ENCODE peak calls at places on chromosomes 7 and 10, in seven cellular contexts. A is activated T-cell treated with anti-CD3 and anti-CD28 coated beads for 1 hour; P is left ventricle myocardium inferior; D is SJSA1; I is effector CD8-positive, alpha-beta T cell; W is neuronal stem cell; R is HCT116. B is an unnamed sample.
A peak's percentile ranks its signal among the peaks of the same experiment; 100 is the strongest.

GRCh38 chr10:30583778-30584415 is 45.7 kb downstream of the LYZL2 start:
- DNase-seq in A (no peak), P (peak; percentile 57), D (peak; percentile 61), I (no peak), W (no peak), R (peak; percentile 57), B (peak; percentile 74)

GRCh38 chr7:135970682-135971365 is 6.3 kb downstream of the MTPN start:
- DNase-seq in A (no peak), P (no peak), D (no peak), I (no peak), W (no peak), R (no peak), B (no peak)

GRCh38 chr7:46175221-46175620 is 254.1 kb upstream of the IGFBP3 start:
- DNase-seq in A (no peak), P (no peak), D (no peak), I (no peak), W (no peak), R (no peak), B (no peak)

GRCh38 chr7:130084037-130084875 is 13.9 kb downstream of the KLHDC10 start:
- DNase-seq in A (no peak), P (no peak), D (no peak), I (no peak), W (no peak), R (no peak), B (no peak)

GRCh38 chr10:50992972-50993766 is 81.1 kb upstream of the PRKG1 start:
- DNase-seq in A (no peak), P (peak; percentile 36), D (no peak), I (no peak), W (no peak), R (no peak), B (no peak)

GRCh38 chr10:368579-369255 is 233.5 kb downstream of the ZMYND11 start:
- DNase-seq in A (no peak), P (no peak), D (no peak), I (no peak), W (no peak), R (no peak), B (no peak)

GRCh38 chr10:88270871-88271713 is 312.0 kb downstream of the RNLS start:
- DNase-seq in A (no peak), P (no peak), D (peak; percentile 65), I (no peak), W (no peak), R (no peak), B (no peak)

GRCh38 chr7:2438181-2438580 is 34.8 kb downstream of the CHST12 start:
- DNase-seq in A (no peak), P (peak; percentile 27), D (no peak), I (no peak), W (no peak), R (no peak), B (peak; percentile 62)

GRCh38 chr7:78463039-78463438 is 664.5 kb downstream of the PHTF2 start:
- DNase-seq in A (no peak), P (no peak), D (no peak), I (no peak), W (no peak), R (no peak), B (no peak)

GRCh38 chr10:116753759-116754158 is 11.4 kb upstream of the HSPA12A start:
- DNase-seq in A (no peak), P (no peak), D (no peak), I (no peak), W (no peak), R (no peak), B (peak; percentile 45)

GRCh38 chr7:50092579-50093411 is at the start of gene ZPBP:
- DNase-seq in A (peak; percentile 29), P (peak; percentile 13), D (no peak), I (peak; percentile 22), W (peak; percentile 48), R (peak; percentile 7), B (no peak)

GRCh38 chr10:43254199-43254730 is 12.6 kb downstream of the RASGEF1A start:
- DNase-seq in A (no peak), P (peak; percentile 16), D (no peak), I (no peak), W (no peak), R (no peak), B (no peak)

GRCh38 chr7:149367417-149367816 is 93.4 kb downstream of the ZNF777 start:
- DNase-seq in A (no peak), P (no peak), D (no peak), I (no peak), W (no peak), R (no peak), B (no peak)

GRCh38 chr7:150835702-150836280 is 16.5 kb upstream of the AOC1 start:
- DNase-seq in A (no peak), P (no peak), D (no peak), I (no peak), W (no peak), R (no peak), B (no peak)

GRCh38 chr10:72218329-72218728 is 2.3 kb upstream of the ASCC1 start:
- DNase-seq in A (no peak), P (no peak), D (no peak), I (no peak), W (no peak), R (no peak), B (no peak)

GRCh38 chr7:155509725-155510551 is 36.4 kb downstream of the CNPY1 start:
- DNase-seq in A (no peak), P (no peak), D (no peak), I (no peak), W (no peak), R (no peak), B (no peak)

GRCh38 chr7:3270362-3270761 is 30.7 kb upstream of the SDK1 start:
- DNase-seq in A (no peak), P (no peak), D (no peak), I (no peak), W (no peak), R (no peak), B (no peak)

GRCh38 chr10:89431977-89432376 is 17.6 kb downstream of the IFIT5 start:
- DNase-seq in A (no peak), P (no peak), D (no peak), I (no peak), W (no peak), R (no peak), B (no peak)

GRCh38 chr7:73683916-73684693 is 708 bp downstream of the BUD23 start:
- DNase-seq in A (no peak), P (no peak), D (no peak), I (no peak), W (no peak), R (no peak), B (no peak)

GRCh38 chr10:116774728-116775151 is 32.4 kb upstream of the HSPA12A start:
- DNase-seq in A (no peak), P (no peak), D (no peak), I (no peak), W (no peak), R (no peak), B (no peak)

GRCh38 chr7:22723642-22724041 is 3.4 kb upstream of the IL6 start:
- DNase-seq in A (no peak), P (no peak), D (no peak), I (no peak), W (no peak), R (no peak), B (peak; percentile 33)

GRCh38 chr10:3873728-3874461 is 88.9 kb upstream of the KLF6 start:
- DNase-seq in A (no peak), P (no peak), D (no peak), I (no peak), W (peak; percentile 20), R (peak; percentile 51), B (no peak)

GRCh38 chr7:106591146-106591545 is 69.8 kb downstream of the CCDC71L start:
- DNase-seq in A (no peak), P (no peak), D (no peak), I (no peak), W (no peak), R (no peak), B (no peak)

GRCh38 chr10:88033793-88034192 is 170.4 kb downstream of the PTEN start:
- DNase-seq in A (no peak), P (no peak), D (no peak), I (no peak), W (no peak), R (no peak), B (no peak)

GRCh38 chr7:47424523-47424922 is 157.4 kb downstream of the TNS3 start:
- DNase-seq in A (no peak), P (no peak), D (no peak), I (no peak), W (no peak), R (no peak), B (peak; percentile 56)

GRCh38 chr10:51918451-51918850 is 219.1 kb upstream of the CSTF2T start:
- DNase-seq in A (no peak), P (no peak), D (no peak), I (no peak), W (no peak), R (no peak), B (no peak)

GRCh38 chr10:88386878-88387773 is 196.0 kb downstream of the RNLS start:
- DNase-seq in A (no peak), P (no peak), D (no peak), I (no peak), W (peak; percentile 29), R (peak; percentile 43), B (no peak)

GRCh38 chr7:41403291-41403690 is 299.6 kb downstream of the INHBA start:
- DNase-seq in A (no peak), P (no peak), D (no peak), I (no peak), W (peak; percentile 20), R (no peak), B (no peak)

GRCh38 chr7:139659922-139660316 is 117.9 kb downstream of the HIPK2 start:
- DNase-seq in A (no peak), P (no peak), D (no peak), I (no peak), W (no peak), R (no peak), B (no peak)

GRCh38 chr7:37230221-37230620 is 218.4 kb downstream of the ELMO1 start:
- DNase-seq in A (no peak), P (peak; percentile 50), D (no peak), I (no peak), W (no peak), R (no peak), B (no peak)

GRCh38 chr10:133377818-133378250 is 1.2 kb upstream of the PAOX start:
- DNase-seq in A (no peak), P (no peak), D (no peak), I (no peak), W (no peak), R (no peak), B (no peak)

GRCh38 chr7:113307147-113307546 is 188.8 kb upstream of the SMIM30 start:
- DNase-seq in A (no peak), P (no peak), D (no peak), I (no peak), W (no peak), R (no peak), B (no peak)

GRCh38 chr10:131726460-131726861 is 174.3 kb upstream of the PPP2R2D start:
- DNase-seq in A (no peak), P (peak; percentile 55), D (peak; percentile 33), I (no peak), W (peak; percentile 83), R (no peak), B (no peak)

GRCh38 chr10:115272482-115272881 is 179.3 kb downstream of the ATRNL1 start:
- DNase-seq in A (no peak), P (no peak), D (no peak), I (no peak), W (no peak), R (no peak), B (no peak)

GRCh38 chr10:48525956-48526355 is 78.9 kb downstream of the ARHGAP22 start:
- DNase-seq in A (no peak), P (no peak), D (no peak), I (no peak), W (no peak), R (no peak), B (peak; percentile 21)